ENCODE peak calls at places on chromosome 15, in six cellular contexts. T, Y, F, S, G and K are unnamed samples.

GRCh38 chr15:40092416-40093223 is 16.1 kb downstream of the BMF start:
- DNase-seq in T (peak; percentile 85), Y (no peak), F (no peak), S (no peak), G (peak; percentile 84), K (peak; percentile 83)

GRCh38 chr15:48722764-48723661 is 77.5 kb upstream of the FBN1 start:
- DNase-seq in T (peak; percentile 97), Y (no peak), F (no peak), S (no peak), G (no peak), K (no peak)

GRCh38 chr15:78951841-78952238 is 7.0 kb upstream of the CTSH start:
- DNase-seq in T (peak; percentile 31), Y (no peak), F (no peak), S (no peak), G (no peak), K (no peak)

GRCh38 chr15:70792171-70792573 is 28.8 kb upstream of the UACA start:
- DNase-seq in T (peak; percentile 88), Y (no peak), F (no peak), S (no peak), G (no peak), K (no peak)

GRCh38 chr15:61974118-61974517 is 86.1 kb downstream of the VPS13C start:
- DNase-seq in T (no peak), Y (no peak), F (no peak), S (no peak), G (no peak), K (no peak)

GRCh38 chr15:51155906-51156305 is 61.2 kb upstream of the TNFAIP8L3 start:
- DNase-seq in T (no peak), Y (no peak), F (no peak), S (no peak), G (no peak), K (no peak)

GRCh38 chr15:98904466-98905048 is 103.0 kb downstream of the PGPEP1L start:
- DNase-seq in T (peak; percentile 66), Y (no peak), F (no peak), S (peak; percentile 19), G (no peak), K (no peak)

GRCh38 chr15:64333516-64333915 is 22.5 kb downstream of the CSNK1G1 start:
- DNase-seq in T (no peak), Y (no peak), F (no peak), S (no peak), G (no peak), K (no peak)

GRCh38 chr15:90106522-90107117 is 4.4 kb upstream of the IDH2 start:
- DNase-seq in T (peak; percentile 35), Y (no peak), F (no peak), S (no peak), G (no peak), K (peak; percentile 78)

GRCh38 chr15:98776607-98777281 is 128.4 kb downstream of the IGF1R start:
- DNase-seq in T (no peak), Y (peak; percentile 20), F (no peak), S (no peak), G (no peak), K (peak; percentile 63)

GRCh38 chr15:77099741-77100463 is 29.0 kb upstream of the TSPAN3 start:
- DNase-seq in T (no peak), Y (no peak), F (no peak), S (no peak), G (no peak), K (no peak)

GRCh38 chr15:35243758-35244157 is 158.7 kb upstream of the NANOGP8 start:
- DNase-seq in T (peak; percentile 19), Y (no peak), F (no peak), S (no peak), G (no peak), K (no peak)

GRCh38 chr15:39922450-39923092 is 2.5 kb upstream of the GPR176 start:
- DNase-seq in T (no peak), Y (no peak), F (no peak), S (no peak), G (no peak), K (no peak)

GRCh38 chr15:41583795-41584194 is 24.8 kb downstream of the TYRO3 start:
- DNase-seq in T (no peak), Y (no peak), F (no peak), S (no peak), G (no peak), K (no peak)

GRCh38 chr15:27833974-27834373 is 265.1 kb downstream of the OCA2 start:
- DNase-seq in T (no peak), Y (no peak), F (no peak), S (no peak), G (no peak), K (no peak)

GRCh38 chr15:41564960-41565502 is 6.0 kb downstream of the TYRO3 start:
- DNase-seq in T (no peak), Y (no peak), F (no peak), S (no peak), G (no peak), K (no peak)

GRCh38 chr15:69885182-69886041 is 212.3 kb downstream of the TLE3 start:
- DNase-seq in T (no peak), Y (no peak), F (peak; percentile 3), S (no peak), G (no peak), K (no peak)

GRCh38 chr15:35549567-35549966 is 3.6 kb upstream of the DPH6 start:
- DNase-seq in T (no peak), Y (no peak), F (no peak), S (no peak), G (no peak), K (no peak)

GRCh38 chr15:81752149-81752942 is 293.5 kb downstream of the MEX3B start:
- DNase-seq in T (peak; percentile 3), Y (no peak), F (no peak), S (no peak), G (peak; percentile 96), K (peak; percentile 71)

GRCh38 chr15:38557855-38558713 is 6.5 kb downstream of the RASGRP1 start:
- DNase-seq in T (no peak), Y (no peak), F (no peak), S (no peak), G (no peak), K (no peak)

GRCh38 chr15:75736256-75736655 is 23.6 kb upstream of the CSPG4 start:
- DNase-seq in T (no peak), Y (no peak), F (no peak), S (no peak), G (no peak), K (no peak)

GRCh38 chr15:79967331-79968182 is 3.4 kb downstream of the BCL2A1 start:
- DNase-seq in T (no peak), Y (no peak), F (no peak), S (no peak), G (no peak), K (no peak)

GRCh38 chr15:63402498-63403253 is 21.0 kb upstream of the CA12 start:
- DNase-seq in T (peak; percentile 56), Y (no peak), F (no peak), S (no peak), G (peak; percentile 34), K (no peak)

GRCh38 chr15:72491768-72492167 is 17.6 kb downstream of the ARIH1 start:
- DNase-seq in T (peak; percentile 87), Y (no peak), F (no peak), S (no peak), G (no peak), K (no peak)

GRCh38 chr15:100348578-100348977 is 6.8 kb upstream of the ADAMTS17 start:
- DNase-seq in T (no peak), Y (no peak), F (no peak), S (no peak), G (no peak), K (no peak)

GRCh38 chr15:62515696-62516395 is 350.8 kb upstream of the C2CD4B start:
- DNase-seq in T (no peak), Y (no peak), F (no peak), S (no peak), G (no peak), K (no peak)

GRCh38 chr15:79474252-79474651 is 42.1 kb downstream of the MINAR1 start:
- DNase-seq in T (peak; percentile 27), Y (no peak), F (no peak), S (no peak), G (no peak), K (no peak)

GRCh38 chr15:70259030-70259424 is 161.3 kb upstream of the TLE3 start:
- DNase-seq in T (peak; percentile 37), Y (no peak), F (no peak), S (no peak), G (no peak), K (peak; percentile 75)

GRCh38 chr15:27768731-27769510 is 330.2 kb downstream of the OCA2 start:
- DNase-seq in T (no peak), Y (no peak), F (peak; percentile 21), S (no peak), G (no peak), K (no peak)

GRCh38 chr15:26294062-26294689 is 431.0 kb upstream of the ATP10A start:
- DNase-seq in T (no peak), Y (no peak), F (no peak), S (no peak), G (peak; percentile 86), K (peak; percentile 70)

GRCh38 chr15:47959617-47960398 is 161.0 kb upstream of the SLC24A5 start:
- DNase-seq in T (no peak), Y (no peak), F (no peak), S (no peak), G (no peak), K (no peak)

GRCh38 chr15:31320022-31320421 is 6.6 kb upstream of the KLF13 start:
- DNase-seq in T (no peak), Y (no peak), F (no peak), S (no peak), G (no peak), K (no peak)

GRCh38 chr15:78004919-78005634 is 72.4 kb downstream of the TBC1D2B start:
- DNase-seq in T (peak; percentile 75), Y (no peak), F (peak; percentile 61), S (no peak), G (peak; percentile 83), K (peak; percentile 86)

GRCh38 chr15:74780983-74781672 is 752 bp upstream of the CSK start:
- DNase-seq in T (no peak), Y (no peak), F (no peak), S (no peak), G (no peak), K (peak; percentile 53)

GRCh38 chr15:60038111-60038521 is 34.0 kb downstream of the FOXB1 start:
- DNase-seq in T (no peak), Y (no peak), F (no peak), S (no peak), G (peak; percentile 9), K (no peak)